ENCODE peak calls at places on chromosomes 12 and 14, in four cellular contexts. One of them, this sample, is unnamed. For H3K4me1 and H3K79me2, the result is how much of the 10 kb centered on the place peaks cover.

GRCh38 chr14:67187210-67187609 is 2.0 kb upstream of the GARIN2 start:
- DNase-seq in HepG2: peak
- DNase-seq in K562: no peak
- DNase-seq in GM12878: no peak
- DNase-seq in this sample: peak

GRCh38 chr12:33265037-33265436 is 174.6 kb downstream of the SYT10 start:
- DNase-seq in HepG2: no peak
- DNase-seq in K562: no peak
- DNase-seq in GM12878: no peak
- DNase-seq in this sample: no peak

GRCh38 chr12:51471465-51471864 is 46.8 kb downstream of the SLC4A8 start:
- DNase-seq in GM12878: no peak
- DNase-seq in K562: no peak
- DNase-seq in HepG2: no peak
- DNase-seq in this sample: peak

GRCh38 chr14:79044894-79045624 is 874.9 kb downstream of the NRXN3 start:
- DNase-seq in GM12878: no peak
- DNase-seq in K562: no peak
- DNase-seq in HepG2: no peak
- DNase-seq in this sample: peak

GRCh38 chr14:36818794-36819384 is 157.2 kb downstream of the PAX9 start:
- DNase-seq in K562: peak
- DNase-seq in HepG2: no peak
- DNase-seq in GM12878: no peak
- DNase-seq in this sample: no peak

GRCh38 chr14:75274899-75275569 is 3.6 kb upstream of the FOS start:
- DNase-seq in GM12878: peak
- DNase-seq in HepG2: no peak
- DNase-seq in K562: no peak
- DNase-seq in this sample: no peak

GRCh38 chr12:9037431-9037830 is 48.1 kb downstream of the KLRG1 start:
- DNase-seq in HepG2: no peak
- DNase-seq in GM12878: no peak
- DNase-seq in K562: no peak
- DNase-seq in this sample: no peak

GRCh38 chr14:71142375-71143038 is 235.2 kb downstream of the PCNX1 start:
- DNase-seq in HepG2: no peak
- DNase-seq in GM12878: peak
- DNase-seq in K562: no peak
- DNase-seq in this sample: peak

GRCh38 chr12:113233967-113234366 is 12.7 kb downstream of the TPCN1 start:
- DNase-seq in K562: no peak
- DNase-seq in GM12878: no peak
- DNase-seq in HepG2: no peak
- DNase-seq in this sample: no peak

GRCh38 chr14:81990312-81990761 is 456.7 kb upstream of the SEL1L start:
- DNase-seq in HepG2: peak
- DNase-seq in GM12878: peak
- DNase-seq in K562: peak
- DNase-seq in this sample: peak

GRCh38 chr14:98163285-98163741 is 1108.7 kb downstream of the BCL11B start:
- DNase-seq in GM12878: no peak
- DNase-seq in K562: no peak
- DNase-seq in HepG2: no peak
- DNase-seq in this sample: no peak

GRCh38 chr14:28381656-28382055 is 384.9 kb upstream of the FOXG1 start:
- DNase-seq in K562: no peak
- DNase-seq in HepG2: no peak
- DNase-seq in GM12878: no peak
- DNase-seq in this sample: no peak

GRCh38 chr12:67025543-67026114 is 243.5 kb upstream of the CAND1 start:
- DNase-seq in GM12878: no peak
- DNase-seq in K562: peak
- DNase-seq in HepG2: peak
- DNase-seq in this sample: peak

GRCh38 chr14:103899833-103900232 is 28.4 kb upstream of the TDRD9 start:
- DNase-seq in HepG2: no peak
- DNase-seq in K562: no peak
- DNase-seq in GM12878: no peak
- DNase-seq in this sample: no peak

GRCh38 chr12:4858385-4858784 is 51.3 kb upstream of the KCNA1 start:
- DNase-seq in GM12878: no peak
- DNase-seq in HepG2: peak
- DNase-seq in K562: no peak
- DNase-seq in this sample: peak

GRCh38 chr12:53758081-53758769 is 6.4 kb upstream of the CISTR start:
- DNase-seq in GM12878: no peak
- DNase-seq in HepG2: no peak
- DNase-seq in K562: no peak
- DNase-seq in this sample: no peak

GRCh38 chr14:92443741-92444140 is 69.8 kb upstream of the RIN3 start:
- DNase-seq in HepG2: no peak
- DNase-seq in K562: peak
- DNase-seq in GM12878: no peak
- DNase-seq in this sample: no peak

GRCh38 chr12:132162508-132163031 is 18.3 kb downstream of the NOC4L start:
- DNase-seq in GM12878: no peak
- DNase-seq in K562: no peak
- DNase-seq in HepG2: no peak
- DNase-seq in this sample: no peak

GRCh38 chr12:88325076-88325827 is 183.1 kb downstream of the TMTC3 start:
- DNase-seq in GM12878: no peak
- DNase-seq in HepG2: no peak
- DNase-seq in K562: no peak
- DNase-seq in this sample: peak

GRCh38 chr12:102314821-102315220 is 117.2 kb upstream of the PMCH start:
- DNase-seq in K562: no peak
- DNase-seq in GM12878: no peak
- DNase-seq in HepG2: no peak
- DNase-seq in this sample: no peak

GRCh38 chr12:51850933-51851244 is 2.4 kb upstream of the FIGNL2 start:
- DNase-seq in K562: no peak
- DNase-seq in HepG2: no peak
- DNase-seq in GM12878: no peak
- DNase-seq in this sample: no peak

GRCh38 chr12:19220861-19221466 is 91.4 kb downstream of the PLEKHA5 start:
- DNase-seq in GM12878: no peak
- DNase-seq in HepG2: no peak
- DNase-seq in K562: no peak
- DNase-seq in this sample: no peak

GRCh38 chr12:132154941-132155770 is 10.9 kb downstream of the NOC4L start:
- DNase-seq in HepG2: no peak
- DNase-seq in K562: no peak
- DNase-seq in GM12878: no peak
- DNase-seq in this sample: no peak

GRCh38 chr12:132904718-132905328 is 17.4 kb upstream of the CHFR start:
- DNase-seq in K562: peak
- DNase-seq in GM12878: no peak
- DNase-seq in HepG2: no peak
- DNase-seq in this sample: peak

GRCh38 chr12:79174656-79175055 is 310.1 kb downstream of the SYT1 start:
- DNase-seq in GM12878: no peak
- DNase-seq in K562: no peak
- DNase-seq in HepG2: peak
- DNase-seq in this sample: peak

GRCh38 chr14:102898776-102899515 is 23.5 kb upstream of the AMN start:
- DNase-seq in GM12878: peak
- DNase-seq in HepG2: no peak
- DNase-seq in K562: no peak
- DNase-seq in this sample: no peak

GRCh38 chr12:52454411-52455201 is 2.7 kb upstream of the KRT6B start:
- DNase-seq in HepG2: no peak
- DNase-seq in K562: no peak
- DNase-seq in GM12878: no peak
- DNase-seq in this sample: no peak

GRCh38 chr12:111033281-111034147 is 113.1 kb upstream of the MYL2 start:
- DNase-seq in GM12878: no peak
- DNase-seq in HepG2: no peak
- DNase-seq in K562: no peak
- DNase-seq in this sample: no peak

GRCh38 chr12:65875635-65876034 is 51.4 kb downstream of the HMGA2 start:
- DNase-seq in GM12878: no peak
- DNase-seq in HepG2: no peak
- DNase-seq in K562: no peak
- DNase-seq in this sample: no peak

GRCh38 chr14:47606601-47607000 is 68.8 kb downstream of the MDGA2 start:
- DNase-seq in GM12878: no peak
- DNase-seq in K562: no peak
- DNase-seq in HepG2: no peak
- DNase-seq in this sample: no peak

GRCh38 chr14:85421166-85421877 is 108.6 kb upstream of the FLRT2 start:
- DNase-seq in GM12878: no peak
- DNase-seq in HepG2: no peak
- DNase-seq in K562: no peak
- DNase-seq in this sample: no peak

GRCh38 chr12:59403259-59403932 is 192.4 kb upstream of the SLC16A7 start:
- DNase-seq in HepG2: peak
- DNase-seq in GM12878: no peak
- DNase-seq in K562: peak
- DNase-seq in this sample: peak
- TF ChIP-seq MYC in HepG2: no peak
- TF ChIP-seq MYC in GM12878: no peak
- TF ChIP-seq MYC in K562: no peak
- TF ChIP-seq MYC in this sample: no peak

GRCh38 chr12:104496336-104496735 is 39.6 kb downstream of the CHST11 start:
- DNase-seq in GM12878: no peak
- DNase-seq in HepG2: no peak
- DNase-seq in K562: no peak
- DNase-seq in this sample: no peak

GRCh38 chr12:104493504-104493903 is 36.8 kb downstream of the CHST11 start:
- DNase-seq in GM12878: no peak
- DNase-seq in HepG2: no peak
- DNase-seq in K562: no peak
- DNase-seq in this sample: no peak

GRCh38 chr12:104495786-104496185 is 39.0 kb downstream of the CHST11 start:
- DNase-seq in GM12878: no peak
- DNase-seq in K562: no peak
- DNase-seq in HepG2: no peak
- DNase-seq in this sample: no peak

GRCh38 chr12:104494137-104494815 is 37.5 kb downstream of the CHST11 start:
- DNase-seq in GM12878: peak
- DNase-seq in K562: peak
- DNase-seq in HepG2: no peak
- DNase-seq in this sample: no peak

GRCh38 chr12:104494816-104495158 is 38.0 kb downstream of the CHST11 start:
- DNase-seq in K562: no peak
- DNase-seq in HepG2: no peak
- DNase-seq in GM12878: peak
- DNase-seq in this sample: no peak
- H3K4me1 ChIP-seq in K562: half or more
- H3K4me1 ChIP-seq in HepG2: under half
- H3K4me1 ChIP-seq in GM12878: half or more
- H3K4me1 ChIP-seq in this sample: under half

DNA sequence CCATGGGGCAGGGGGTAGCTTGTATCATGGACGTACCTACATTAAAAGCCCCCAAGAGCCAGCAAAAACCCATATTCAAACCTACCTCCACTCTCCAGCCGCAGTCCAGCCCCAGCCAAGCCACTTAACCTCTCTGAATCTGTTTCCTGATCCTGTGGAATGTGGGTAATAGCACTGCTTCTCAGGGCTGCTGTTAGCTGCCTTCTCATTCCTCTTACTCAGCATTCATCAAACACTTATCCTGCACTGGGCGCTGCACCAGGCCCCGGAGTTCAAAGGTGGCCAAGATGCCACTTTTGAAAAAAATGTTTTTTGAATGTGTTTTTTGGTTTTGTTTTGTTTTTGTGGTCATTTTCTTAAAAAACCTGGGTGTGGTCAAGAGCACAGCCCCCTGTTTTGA is 237.4 kb downstream of the CHST11 start:
- DNase-seq in GM12878: no peak
- DNase-seq in HepG2: no peak
- DNase-seq in K562: no peak
- DNase-seq in this sample: peak
- H3K79me2 ChIP-seq in GM12878: under half
- H3K79me2 ChIP-seq in HepG2: under half
- H3K79me2 ChIP-seq in K562: under half
- H3K79me2 ChIP-seq in this sample: under half

DNA sequence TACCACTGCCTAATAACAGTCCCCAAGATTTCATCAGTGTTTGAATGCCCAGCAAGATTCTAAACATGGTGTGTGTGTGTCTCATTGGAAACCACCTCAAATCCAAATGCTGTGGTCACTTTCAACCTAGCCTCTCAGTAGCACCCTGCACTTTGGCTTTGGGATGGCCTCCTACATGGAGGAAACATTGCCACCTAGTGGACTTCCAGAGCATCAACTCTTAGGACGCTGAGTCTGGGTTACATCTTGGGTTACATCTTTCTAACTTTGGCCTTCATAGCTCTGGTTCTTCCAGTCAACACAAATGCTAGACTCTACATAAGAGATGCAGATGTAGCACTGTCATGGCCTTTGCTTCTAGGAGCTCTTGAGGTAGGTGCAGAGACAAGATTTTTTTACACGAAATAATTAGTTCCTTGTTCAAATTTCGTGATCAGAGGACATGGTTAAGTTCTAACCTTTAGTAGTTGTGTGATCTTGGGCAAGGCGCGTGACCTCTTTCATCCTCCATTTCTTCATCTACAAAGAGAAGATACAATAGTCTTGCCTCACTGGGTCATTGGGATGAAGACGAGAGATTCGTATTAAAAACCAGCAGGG is 113.5 kb upstream of the VASH1 start:
- DNase-seq in GM12878: no peak
- DNase-seq in K562: peak
- DNase-seq in HepG2: peak
- DNase-seq in this sample: peak
- TF ChIP-seq MYC in GM12878: no peak
- TF ChIP-seq MYC in K562: no peak
- TF ChIP-seq MYC in HepG2: no peak
- TF ChIP-seq MYC in this sample: no peak

GRCh38 chr12:68381476-68381875 is 49.3 kb upstream of the MDM1 start:
- DNase-seq in GM12878: no peak
- DNase-seq in HepG2: no peak
- DNase-seq in K562: peak
- DNase-seq in this sample: no peak
- H3K4me1 ChIP-seq in GM12878: under half
- H3K4me1 ChIP-seq in HepG2: under half
- H3K4me1 ChIP-seq in K562: half or more
- H3K4me1 ChIP-seq in this sample: under half

GRCh38 chr12:91180577-91180976 is 2.0 kb downstream of the DCN start:
- DNase-seq in GM12878: no peak
- DNase-seq in K562: no peak
- DNase-seq in HepG2: no peak
- DNase-seq in this sample: peak

GRCh38 chr12:91178801-91179200 is 3.8 kb downstream of the DCN start:
- DNase-seq in K562: no peak
- DNase-seq in GM12878: no peak
- DNase-seq in HepG2: no peak
- DNase-seq in this sample: no peak

GRCh38 chr12:91179315-91179714 is 3.3 kb downstream of the DCN start:
- DNase-seq in K562: no peak
- DNase-seq in GM12878: no peak
- DNase-seq in HepG2: no peak
- DNase-seq in this sample: no peak

GRCh38 chr12:91181053-91181452 is 1.6 kb downstream of the DCN start:
- DNase-seq in GM12878: no peak
- DNase-seq in K562: no peak
- DNase-seq in HepG2: no peak
- DNase-seq in this sample: peak

GRCh38 chr12:91180162-91180561 is 2.5 kb downstream of the DCN start:
- DNase-seq in K562: no peak
- DNase-seq in GM12878: no peak
- DNase-seq in HepG2: no peak
- DNase-seq in this sample: no peak
- H3K79me2 ChIP-seq in K562: under half
- H3K79me2 ChIP-seq in GM12878: under half
- H3K79me2 ChIP-seq in HepG2: under half
- H3K79me2 ChIP-seq in this sample: under half

This sample was measured in endothelial cell of umbilical vein.